ENCODE peak calls at places on chromosome 1, in six cellular contexts. One of them, this sample, is unnamed.

GRCh38 chr1:228271701-228272251 is 63.9 kb downstream of the OBSCN start:
- DNase-seq in upper lobe of right lung: no peak
- DNase-seq in BE2C: no peak
- DNase-seq in tibial artery: no peak
- DNase-seq in ascending aorta: no peak
- DNase-seq in hepatocyte: no peak
- DNase-seq in this sample: no peak

GRCh38 chr1:109423498-109423897 is 2.8 kb downstream of the PSMA5 start:
- DNase-seq in ascending aorta: no peak
- DNase-seq in BE2C: no peak
- DNase-seq in tibial artery: no peak
- DNase-seq in hepatocyte: no peak
- DNase-seq in upper lobe of right lung: no peak
- DNase-seq in this sample: no peak

GRCh38 chr1:114015075-114015474 is 35.8 kb downstream of the OLFML3 start:
- DNase-seq in hepatocyte: no peak
- DNase-seq in tibial artery: no peak
- DNase-seq in BE2C: no peak
- DNase-seq in ascending aorta: no peak
- DNase-seq in upper lobe of right lung: no peak
- DNase-seq in this sample: peak; percentile 68

GRCh38 chr1:156251527-156251926 is 3.7 kb upstream of the PAQR6 start:
- DNase-seq in hepatocyte: no peak
- DNase-seq in tibial artery: no peak
- DNase-seq in upper lobe of right lung: no peak
- DNase-seq in ascending aorta: no peak
- DNase-seq in BE2C: peak; percentile 95
- DNase-seq in this sample: no peak

GRCh38 chr1:24351918-24352637 is 32.9 kb downstream of the GRHL3 start:
- DNase-seq in tibial artery: no peak
- DNase-seq in hepatocyte: peak; percentile 37
- DNase-seq in upper lobe of right lung: no peak
- DNase-seq in ascending aorta: no peak
- DNase-seq in BE2C: peak; percentile 15
- DNase-seq in this sample: no peak

GRCh38 chr1:4653328-4653660 is 1.1 kb upstream of the AJAP1 start:
- DNase-seq in ascending aorta: no peak
- DNase-seq in hepatocyte: no peak
- DNase-seq in upper lobe of right lung: peak; percentile 48
- DNase-seq in BE2C: no peak
- DNase-seq in tibial artery: no peak
- DNase-seq in this sample: no peak

GRCh38 chr1:113540328-113540727 is 150.0 kb downstream of the MAGI3 start:
- DNase-seq in hepatocyte: no peak
- DNase-seq in upper lobe of right lung: no peak
- DNase-seq in tibial artery: no peak
- DNase-seq in BE2C: no peak
- DNase-seq in ascending aorta: no peak
- DNase-seq in this sample: no peak

GRCh38 chr1:91693542-91693941 is 192.4 kb downstream of the TGFBR3 start:
- DNase-seq in hepatocyte: no peak
- DNase-seq in ascending aorta: peak; percentile 80
- DNase-seq in tibial artery: peak; percentile 88
- DNase-seq in BE2C: no peak
- DNase-seq in upper lobe of right lung: no peak
- DNase-seq in this sample: no peak

GRCh38 chr1:983736-984475 is 2.0 kb upstream of the PERM1 start:
- DNase-seq in tibial artery: no peak
- DNase-seq in BE2C: peak; percentile 61
- DNase-seq in upper lobe of right lung: no peak
- DNase-seq in ascending aorta: no peak
- DNase-seq in hepatocyte: peak; percentile 69
- DNase-seq in this sample: no peak

GRCh38 chr1:157085416-157085815 is 14.2 kb downstream of the ETV3L start:
- DNase-seq in BE2C: no peak
- DNase-seq in upper lobe of right lung: peak; percentile 21
- DNase-seq in ascending aorta: no peak
- DNase-seq in tibial artery: no peak
- DNase-seq in hepatocyte: no peak
- DNase-seq in this sample: no peak

GRCh38 chr1:44584167-44584566 is 90.1 kb downstream of the TMEM53 start:
- DNase-seq in hepatocyte: peak; percentile 62
- DNase-seq in tibial artery: no peak
- DNase-seq in BE2C: no peak
- DNase-seq in upper lobe of right lung: no peak
- DNase-seq in ascending aorta: no peak
- DNase-seq in this sample: no peak

GRCh38 chr1:41791667-41792484 is 126.8 kb downstream of the HIVEP3 start:
- DNase-seq in hepatocyte: no peak
- DNase-seq in tibial artery: no peak
- DNase-seq in ascending aorta: no peak
- DNase-seq in BE2C: no peak
- DNase-seq in upper lobe of right lung: no peak
- DNase-seq in this sample: no peak

GRCh38 chr1:98389809-98390208 is 271.7 kb upstream of the SNX7 start:
- DNase-seq in BE2C: no peak
- DNase-seq in ascending aorta: no peak
- DNase-seq in upper lobe of right lung: no peak
- DNase-seq in tibial artery: no peak
- DNase-seq in hepatocyte: peak; percentile 43
- DNase-seq in this sample: peak; percentile 18

GRCh38 chr1:15155191-15155590 is 1.6 kb downstream of the TMEM51 start:
- DNase-seq in hepatocyte: no peak
- DNase-seq in BE2C: no peak
- DNase-seq in tibial artery: no peak
- DNase-seq in ascending aorta: no peak
- DNase-seq in upper lobe of right lung: peak; percentile 35
- DNase-seq in this sample: no peak

GRCh38 chr1:114025609-114026401 is 46.5 kb downstream of the OLFML3 start:
- DNase-seq in upper lobe of right lung: no peak
- DNase-seq in hepatocyte: no peak
- DNase-seq in tibial artery: no peak
- DNase-seq in ascending aorta: no peak
- DNase-seq in BE2C: no peak
- DNase-seq in this sample: peak; percentile 80

GRCh38 chr1:180167721-180168467 is 13.2 kb downstream of the QSOX1 start:
- DNase-seq in upper lobe of right lung: peak; percentile 92
- DNase-seq in ascending aorta: no peak
- DNase-seq in BE2C: no peak
- DNase-seq in hepatocyte: peak; percentile 86
- DNase-seq in tibial artery: peak; percentile 47
- DNase-seq in this sample: no peak

GRCh38 chr1:91557039-91557690 is 56.5 kb downstream of the CDC7 start:
- DNase-seq in BE2C: no peak
- DNase-seq in hepatocyte: no peak
- DNase-seq in ascending aorta: no peak
- DNase-seq in upper lobe of right lung: no peak
- DNase-seq in tibial artery: no peak
- DNase-seq in this sample: no peak

GRCh38 chr1:161304927-161305871 is 4.6 kb downstream of the MPZ start:
- DNase-seq in BE2C: no peak
- DNase-seq in tibial artery: no peak
- DNase-seq in upper lobe of right lung: no peak
- DNase-seq in ascending aorta: no peak
- DNase-seq in hepatocyte: no peak
- DNase-seq in this sample: no peak

GRCh38 chr1:235041201-235041600 is 87.4 kb downstream of the TOMM20 start:
- DNase-seq in upper lobe of right lung: peak; percentile 39
- DNase-seq in hepatocyte: no peak
- DNase-seq in BE2C: no peak
- DNase-seq in ascending aorta: no peak
- DNase-seq in tibial artery: peak; percentile 66
- DNase-seq in this sample: no peak

GRCh38 chr1:7302873-7303272 is 468.2 kb upstream of the VAMP3 start:
- DNase-seq in ascending aorta: no peak
- DNase-seq in BE2C: peak; percentile 20
- DNase-seq in upper lobe of right lung: no peak
- DNase-seq in hepatocyte: no peak
- DNase-seq in tibial artery: no peak
- DNase-seq in this sample: no peak

GRCh38 chr1:161226320-161226711 is 456 bp downstream of the TOMM40L start:
- DNase-seq in ascending aorta: no peak
- DNase-seq in hepatocyte: no peak
- DNase-seq in BE2C: no peak
- DNase-seq in tibial artery: no peak
- DNase-seq in upper lobe of right lung: no peak
- DNase-seq in this sample: no peak

GRCh38 chr1:182861994-182862393 is 22.8 kb downstream of the DHX9 start:
- DNase-seq in hepatocyte: no peak
- DNase-seq in ascending aorta: no peak
- DNase-seq in BE2C: no peak
- DNase-seq in tibial artery: no peak
- DNase-seq in upper lobe of right lung: no peak
- DNase-seq in this sample: no peak

GRCh38 chr1:235527196-235527814 is 23.1 kb upstream of the B3GALNT2 start:
- DNase-seq in upper lobe of right lung: no peak
- DNase-seq in BE2C: no peak
- DNase-seq in ascending aorta: no peak
- DNase-seq in tibial artery: no peak
- DNase-seq in hepatocyte: no peak
- DNase-seq in this sample: no peak

GRCh38 chr1:11629184-11629583 is 25.0 kb downstream of the FBXO2 start:
- DNase-seq in tibial artery: no peak
- DNase-seq in BE2C: no peak
- DNase-seq in hepatocyte: no peak
- DNase-seq in ascending aorta: no peak
- DNase-seq in upper lobe of right lung: no peak
- DNase-seq in this sample: no peak

GRCh38 chr1:51736702-51737101 is 119.8 kb downstream of the OSBPL9 start:
- DNase-seq in hepatocyte: peak; percentile 70
- DNase-seq in BE2C: no peak
- DNase-seq in ascending aorta: no peak
- DNase-seq in tibial artery: no peak
- DNase-seq in upper lobe of right lung: no peak
- DNase-seq in this sample: peak; percentile 81

GRCh38 chr1:35656148-35656862 is 15.0 kb upstream of the PSMB2 start:
- DNase-seq in hepatocyte: no peak
- DNase-seq in tibial artery: no peak
- DNase-seq in ascending aorta: no peak
- DNase-seq in upper lobe of right lung: no peak
- DNase-seq in BE2C: no peak
- DNase-seq in this sample: no peak

GRCh38 chr1:17527036-17527914 is 12.2 kb upstream of the ARHGEF10L start:
- DNase-seq in BE2C: no peak
- DNase-seq in ascending aorta: no peak
- DNase-seq in hepatocyte: peak; percentile 47
- DNase-seq in tibial artery: peak; percentile 81
- DNase-seq in upper lobe of right lung: no peak
- DNase-seq in this sample: no peak

GRCh38 chr1:220492671-220493070 is 35.3 kb upstream of the MARK1 start:
- DNase-seq in tibial artery: no peak
- DNase-seq in upper lobe of right lung: no peak
- DNase-seq in ascending aorta: no peak
- DNase-seq in BE2C: no peak
- DNase-seq in hepatocyte: no peak
- DNase-seq in this sample: no peak

GRCh38 chr1:151056574-151056973 is 2.8 kb downstream of the CDC42SE1 start:
- DNase-seq in BE2C: no peak
- DNase-seq in hepatocyte: peak; percentile 50
- DNase-seq in ascending aorta: no peak
- DNase-seq in tibial artery: no peak
- DNase-seq in upper lobe of right lung: no peak
- DNase-seq in this sample: no peak

GRCh38 chr1:224329484-224329841 is 509 bp downstream of the NVL start:
- DNase-seq in BE2C: no peak
- DNase-seq in tibial artery: no peak
- DNase-seq in ascending aorta: no peak
- DNase-seq in hepatocyte: no peak
- DNase-seq in upper lobe of right lung: no peak
- DNase-seq in this sample: no peak
- TF ChIP-seq CTCF in BE2C: no peak
- TF ChIP-seq CTCF in tibial artery: no peak
- TF ChIP-seq CTCF in ascending aorta: no peak
- TF ChIP-seq CTCF in hepatocyte: no peak
- TF ChIP-seq CTCF in upper lobe of right lung: no peak
- TF ChIP-seq CTCF in this sample: no peak

GRCh38 chr1:42958488-42959317 is at the start of gene SLC2A1:
- DNase-seq in upper lobe of right lung: peak; percentile 91
- DNase-seq in hepatocyte: peak; percentile 97
- DNase-seq in ascending aorta: peak; percentile 97
- DNase-seq in BE2C: peak; percentile 93
- DNase-seq in tibial artery: peak; percentile 97
- DNase-seq in this sample: peak; percentile 71
- TF ChIP-seq CTCF in upper lobe of right lung: no peak
- TF ChIP-seq CTCF in hepatocyte: no peak
- TF ChIP-seq CTCF in ascending aorta: no peak
- TF ChIP-seq CTCF in BE2C: no peak
- TF ChIP-seq CTCF in tibial artery: peak; percentile 6
- TF ChIP-seq CTCF in this sample: no peak

GRCh38 chr1:202005958-202006357 is 4.4 kb upstream of the ELF3 start:
- DNase-seq in tibial artery: no peak
- DNase-seq in BE2C: no peak
- DNase-seq in ascending aorta: no peak
- DNase-seq in upper lobe of right lung: no peak
- DNase-seq in hepatocyte: no peak
- DNase-seq in this sample: no peak
- TF ChIP-seq CTCF in tibial artery: peak; percentile 27
- TF ChIP-seq CTCF in BE2C: peak; percentile 50
- TF ChIP-seq CTCF in ascending aorta: peak; percentile 35
- TF ChIP-seq CTCF in upper lobe of right lung: peak; percentile 16
- TF ChIP-seq CTCF in hepatocyte: peak; percentile 57
- TF ChIP-seq CTCF in this sample: peak; percentile 49

GRCh38 chr1:112522621-112523020 is 13.9 kb downstream of the WNT2B start:
- DNase-seq in BE2C: no peak
- DNase-seq in ascending aorta: no peak
- DNase-seq in upper lobe of right lung: no peak
- DNase-seq in tibial artery: no peak
- DNase-seq in hepatocyte: peak; percentile 28
- DNase-seq in this sample: peak; percentile 97
- TF ChIP-seq CTCF in BE2C: no peak
- TF ChIP-seq CTCF in ascending aorta: no peak
- TF ChIP-seq CTCF in upper lobe of right lung: no peak
- TF ChIP-seq CTCF in tibial artery: no peak
- TF ChIP-seq CTCF in hepatocyte: no peak
- TF ChIP-seq CTCF in this sample: no peak

DNA sequence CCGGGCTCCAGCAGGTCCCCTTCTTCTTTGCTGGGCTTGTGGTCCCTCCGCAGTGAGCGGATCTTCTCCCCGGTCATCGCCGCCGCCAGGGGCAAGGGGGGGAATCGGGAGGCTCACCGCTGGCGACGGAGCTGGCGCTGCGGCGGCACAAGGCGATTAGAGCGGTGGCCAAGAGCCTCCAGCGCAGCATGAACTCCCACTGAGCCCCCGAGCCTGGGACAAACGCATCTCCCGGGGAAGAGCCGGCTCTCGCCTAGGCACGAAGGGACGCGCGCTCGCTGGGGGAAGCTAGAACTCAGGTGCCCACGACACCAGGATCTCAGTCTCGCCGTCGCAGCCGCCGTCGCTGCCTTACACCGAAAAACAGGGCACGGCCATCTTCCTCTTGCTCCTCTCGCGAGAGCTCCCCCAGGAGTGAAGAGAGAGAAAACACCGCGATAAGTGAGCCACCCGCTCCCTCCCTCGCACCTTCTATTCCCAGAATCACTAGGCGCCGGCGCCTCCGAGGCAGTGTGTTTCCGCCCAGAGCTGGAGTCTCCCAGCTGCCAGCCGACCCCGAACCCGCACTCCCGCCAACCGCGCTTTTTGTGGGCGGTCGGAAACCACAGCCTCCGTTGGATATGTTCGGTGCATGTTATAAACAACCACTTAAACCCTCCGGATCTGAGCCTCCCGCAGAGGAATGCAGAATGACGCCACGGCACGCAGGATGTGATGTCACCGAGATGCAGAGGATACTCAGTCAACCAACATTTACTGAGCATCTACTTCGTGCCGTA is at the start of gene ANKRD13C:
- DNase-seq in ascending aorta: peak; percentile 98
- DNase-seq in upper lobe of right lung: peak; percentile 94
- DNase-seq in hepatocyte: peak; percentile 98
- DNase-seq in BE2C: peak; percentile 88
- DNase-seq in tibial artery: peak; percentile 97
- DNase-seq in this sample: peak; percentile 95
- TF ChIP-seq CTCF in ascending aorta: no peak
- TF ChIP-seq CTCF in upper lobe of right lung: no peak
- TF ChIP-seq CTCF in hepatocyte: no peak
- TF ChIP-seq CTCF in BE2C: no peak
- TF ChIP-seq CTCF in tibial artery: no peak
- TF ChIP-seq CTCF in this sample: peak; percentile 11